ENCODE peak calls at places on chromosomes 4 and X, in six cellular contexts. N, J, T, B, A and D are unnamed samples.

GRCh38 chr4:124743711-124744110 is 31.2 kb upstream of the ANKRD50 start:
- DNase-seq in N (no peak), A (no peak), T (no peak), J (no peak), B (no peak), D (no peak)

GRCh38 chr4:6633091-6633906 is 7.2 kb upstream of the MRFAP1 start:
- DNase-seq in J (peak), N (no peak), B (no peak), A (no peak), T (no peak), D (peak)

GRCh38 chrX:46381630-46382029 is 163.6 kb downstream of the ZNF674 start:
- DNase-seq in N (no peak), A (no peak), J (peak), T (peak), B (no peak), D (peak)

GRCh38 chr4:122815248-122815647 is 11.4 kb upstream of the FGF2 start:
- DNase-seq in B (no peak), N (no peak), J (no peak), A (no peak), T (no peak), D (no peak)

GRCh38 chr4:118767109-118767508 is 68.8 kb downstream of the SEC24D start:
- DNase-seq in T (no peak), J (no peak), B (no peak), A (no peak), N (no peak), D (no peak)

GRCh38 chrX:21153503-21153902 is 220.7 kb upstream of the CNKSR2 start:
- DNase-seq in A (peak), B (peak), J (no peak), N (no peak), T (no peak), D (peak)

GRCh38 chr4:113610542-113610941 is 151.0 kb downstream of the CAMK2D start:
- DNase-seq in N (no peak), A (no peak), J (no peak), T (no peak), B (no peak), D (no peak)

GRCh38 chr4:3699678-3700077 is 66.5 kb upstream of the ADRA2C start:
- DNase-seq in J (no peak), A (no peak), N (no peak), T (no peak), B (no peak), D (no peak)

GRCh38 chr4:179709961-179710624 is 2267.9 kb upstream of the AGA start:
- DNase-seq in T (no peak), N (no peak), J (peak), A (no peak), B (no peak), D (no peak)

GRCh38 chrX:41027388-41027787 is 57.9 kb upstream of the USP9X start:
- DNase-seq in A (no peak), J (peak), T (no peak), B (no peak), N (no peak), D (peak)

DNA sequence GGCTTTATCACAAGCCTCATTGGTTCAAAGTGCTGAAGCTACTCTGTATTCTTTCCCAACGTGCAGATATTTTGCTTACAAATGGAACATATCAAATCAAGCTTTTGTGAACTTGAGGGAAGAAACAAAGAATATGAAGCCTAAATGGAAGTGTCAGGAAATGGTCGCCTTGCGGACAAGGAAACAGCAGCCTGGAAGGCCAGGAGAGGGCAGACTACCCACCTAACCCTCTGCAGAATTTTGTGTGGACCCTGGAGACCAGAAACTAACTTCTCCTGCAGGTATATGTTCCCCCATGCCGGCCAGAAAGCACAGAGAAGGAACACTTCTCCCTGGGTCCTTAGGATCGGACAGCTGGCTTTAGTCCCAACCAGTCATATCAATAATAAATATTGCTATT is 1425.8 kb downstream of the PCDH7 start:
- DNase-seq in J (peak), B (no peak), A (no peak), N (no peak), T (no peak), D (no peak)
- TF ChIP-seq CTCF in J (peak), B (no peak), A (no peak), N (no peak), T (no peak), D (no peak)

DNA sequence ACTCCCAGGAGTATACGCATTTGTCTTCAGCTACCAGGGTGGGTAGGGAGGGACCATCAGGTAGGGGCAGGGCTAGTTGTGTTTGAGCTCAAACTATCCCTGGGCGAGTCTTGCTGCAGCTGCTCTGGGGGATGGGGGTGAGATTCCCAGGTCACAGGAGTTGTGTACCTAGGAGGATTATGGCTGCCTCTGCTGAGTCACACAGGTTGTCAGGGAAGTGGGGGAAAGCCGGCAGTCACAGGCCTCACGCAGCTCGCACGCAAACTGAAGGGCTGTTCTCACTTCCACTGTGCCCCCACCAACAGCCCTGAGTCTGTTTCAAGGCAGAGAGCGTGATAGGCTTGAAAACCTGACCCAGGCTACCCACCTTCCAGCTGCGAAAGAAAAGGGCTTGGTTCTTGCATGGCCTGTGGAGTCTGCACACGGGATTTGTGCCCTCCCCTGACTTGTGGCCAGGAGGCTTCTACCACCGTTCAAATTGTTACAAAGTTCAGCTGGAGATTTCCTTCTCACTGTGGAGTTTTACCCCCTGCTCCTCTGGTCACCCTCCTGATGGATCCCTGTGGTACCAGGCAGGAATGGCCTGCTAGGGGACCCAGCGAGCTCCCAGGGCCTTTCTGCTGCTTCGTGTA is 63.8 kb downstream of the ARFIP1 start:
- DNase-seq in T (no peak), B (no peak), N (peak), A (no peak), J (no peak), D (no peak)
- H3K4me3 ChIP-seq in T (no peak), B (no peak), N (no peak), A (no peak), J (no peak), D (no peak)

GRCh38 chrX:140123446-140123845 is 158.1 kb upstream of the CXorf66 start:
- DNase-seq in J (peak), B (no peak), A (no peak), N (no peak), T (no peak), D (peak)
- TF ChIP-seq CTCF in J (peak), B (no peak), A (no peak), N (no peak), T (peak), D (peak)

GRCh38 chr4:146033149-146033548 is 94.5 kb upstream of the ZNF827 start:
- DNase-seq in A (no peak), T (no peak), N (peak), J (peak), B (no peak), D (no peak)
- H3K4me3 ChIP-seq in A (no peak), T (no peak), N (no peak), J (no peak), B (no peak), D (no peak)